ENCODE peak calls at places on chromosomes 11 and 22, in four cellular contexts. A is SK-N-SH, R is transverse colon, E is Panc1. K is an unnamed sample.

GRCh38 chr11:67483901-67484665 is 1.3 kb downstream of the AIP start:
- DNase-seq in A (no peak), R (peak; percentile 11), E (no peak), K (no peak)

GRCh38 chr22:32905400-32905799 is 103.9 kb downstream of the TIMP3 start:
- DNase-seq in A (peak; percentile 58), R (no peak), E (no peak), K (no peak)

GRCh38 chr11:121311373-121311772 is 18.8 kb downstream of the SC5D start:
- DNase-seq in A (no peak), R (no peak), E (no peak), K (no peak)

GRCh38 chr11:11787305-11788066 is 54.3 kb upstream of the USP47 start:
- DNase-seq in A (peak; percentile 57), R (peak; percentile 81), E (peak; percentile 59), K (peak; percentile 75)

GRCh38 chr22:45239378-45240136 is 1.1 kb downstream of the KIAA0930 start:
- DNase-seq in A (peak; percentile 27), R (no peak), E (no peak), K (no peak)

GRCh38 chr11:117535870-117536411 is 208.3 kb downstream of the CEP164 start:
- DNase-seq in A (no peak), R (no peak), E (no peak), K (no peak)

GRCh38 chr11:17588721-17589120 is 41.7 kb downstream of the OTOG start:
- DNase-seq in A (no peak), R (no peak), E (no peak), K (peak; percentile 14)

GRCh38 chr11:64638017-64638664 is 47.1 kb downstream of the SLC22A12 start:
- DNase-seq in A (peak; percentile 95), R (peak; percentile 70), E (no peak), K (no peak)

GRCh38 chr11:8063319-8063718 is 17.7 kb upstream of the TUB start:
- DNase-seq in A (no peak), R (no peak), E (no peak), K (no peak)

GRCh38 chr11:22190827-22191463 is 1.9 kb upstream of the ANO5 start:
- DNase-seq in A (no peak), R (no peak), E (no peak), K (no peak)

GRCh38 chr11:64778473-64779298 is at the start of gene SF1:
- DNase-seq in A (peak; percentile 95), R (peak; percentile 99), E (peak; percentile 100), K (peak; percentile 100)

GRCh38 chr22:41568811-41569210 is 8.0 kb downstream of the CSDC2 start:
- DNase-seq in A (peak; percentile 57), R (no peak), E (no peak), K (no peak)
- TF ChIP-seq POLR2AphosphoS5 in A (no peak), R (no peak), E (no peak), K (no peak)

GRCh38 chr11:113952070-113952469 is 22.8 kb upstream of the HTR3A start:
- DNase-seq in A (peak; percentile 56), R (no peak), E (no peak), K (no peak)

GRCh38 chr11:113952588-113952987 is 22.3 kb upstream of the HTR3A start:
- DNase-seq in A (no peak), R (peak; percentile 14), E (no peak), K (no peak)

GRCh38 chr11:113951487-113951886 is 23.4 kb upstream of the HTR3A start:
- DNase-seq in A (peak; percentile 25), R (no peak), E (no peak), K (no peak)

GRCh38 chr11:113957016-113957415 is 17.9 kb upstream of the HTR3A start:
- DNase-seq in A (no peak), R (no peak), E (no peak), K (no peak)

GRCh38 chr11:113954235-113954634 is 20.7 kb upstream of the HTR3A start:
- DNase-seq in A (no peak), R (no peak), E (no peak), K (no peak)
- H3K4me1 ChIP-seq in A (no peaks in the 10 kb centered on the region), R (no peaks in the 10 kb centered on the region), E (no peaks in the 10 kb centered on the region), K (no peaks in the 10 kb centered on the region)

GRCh38 chr11:102794382-102794781 is 3.6 kb downstream of the MMP1 start:
- DNase-seq in A (peak; percentile 15), R (no peak), E (no peak), K (no peak)
- TF ChIP-seq CTCF in A (peak; percentile 60), R (no peak), E (peak; percentile 68), K (no peak)

GRCh38 chr11:126357055-126357962 is 1.8 kb downstream of the ST3GAL4 start:
- DNase-seq in A (no peak), R (no peak), E (no peak), K (peak; percentile 49)

GRCh38 chr11:126355926-126356897 is 726 bp downstream of the ST3GAL4 start:
- DNase-seq in A (peak; percentile 58), R (no peak), E (no peak), K (peak; percentile 52)

GRCh38 chr11:126355324-126355925 is at the start of gene ST3GAL4:
- DNase-seq in A (peak; percentile 100), R (peak; percentile 72), E (no peak), K (no peak)

GRCh38 chr11:126352934-126353801 is 2.3 kb upstream of the ST3GAL4 start:
- DNase-seq in A (no peak), R (no peak), E (no peak), K (no peak)

DNA sequence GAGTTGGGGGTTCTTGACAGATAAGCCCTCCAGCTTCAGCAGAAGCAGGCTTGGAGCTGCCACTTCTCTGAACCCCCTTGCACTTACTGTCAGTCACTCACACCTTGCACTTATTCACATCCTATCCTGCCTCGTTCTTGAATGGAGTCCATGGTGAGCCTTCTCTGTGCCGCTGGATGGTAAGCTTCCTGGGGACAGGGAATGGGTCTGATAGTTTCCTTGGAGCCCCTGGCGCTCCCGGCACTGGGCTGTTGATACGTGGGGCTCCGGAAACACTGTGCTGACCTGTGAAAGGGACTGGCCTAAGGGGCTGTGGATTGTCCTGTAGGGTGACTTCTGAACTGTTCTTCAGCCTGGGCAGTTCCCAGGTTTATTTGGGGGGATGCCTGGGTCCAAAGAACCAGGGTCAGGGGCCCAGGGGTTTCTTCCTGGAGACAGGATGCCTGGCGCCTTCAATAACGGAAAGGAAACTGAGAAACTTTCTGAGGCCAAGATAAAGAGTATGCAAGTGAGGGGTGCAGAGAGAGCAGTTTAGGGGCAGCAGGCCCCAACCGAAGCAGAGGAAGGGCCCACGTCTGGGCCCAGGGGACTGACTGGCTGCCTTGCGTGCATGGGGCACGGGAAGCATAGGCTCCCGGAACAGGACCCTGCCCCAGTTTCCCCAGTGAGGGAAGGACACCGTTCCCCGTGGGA is 709 bp upstream of the ST3GAL4 start:
- DNase-seq in A (no peak), R (no peak), E (no peak), K (no peak)
- TF ChIP-seq POLR2AphosphoS5 in A (no peak), R (no peak), E (no peak), K (no peak)

GRCh38 chr11:69969890-69970784 is 108.0 kb upstream of the ANO1 start:
- DNase-seq in A (no peak), R (no peak), E (no peak), K (no peak)
- H3K4me1 ChIP-seq in A (no peaks in the 10 kb centered on the region), R (peaks cover 5% of the 10 kb centered on the region), E (no peaks in the 10 kb centered on the region), K (no peaks in the 10 kb centered on the region)

GRCh38 chr11:119583585-119583984 is 145.4 kb downstream of the NECTIN1 start:
- DNase-seq in A (no peak), R (no peak), E (no peak), K (no peak)
- TF ChIP-seq CTCF in A (peak; percentile 52), R (no peak), E (peak; percentile 62), K (no peak)